ENCODE peak calls at places on chromosome 9, in seven cellular contexts. P is endodermal cell, Y is stromal cell of bone marrow, X is NAMALWA, M is NCI-H1436, W is LoVo, G is hypothalamus. F is an unnamed sample.

GRCh38 chr9:137534256-137535119 is 15.7 kb downstream of the PNPLA7 start:
- DNase-seq in P (peak; percentile 72), Y (peak; percentile 49), X (peak; percentile 91), M (peak; percentile 34), W (peak; percentile 72), G (no peak), F (peak; percentile 32)

GRCh38 chr9:21974542-21975409 is 19.4 kb downstream of the CDKN2A start:
- DNase-seq in P (peak; percentile 90), Y (no peak), X (no peak), M (peak; percentile 79), W (peak; percentile 16), G (no peak), F (no peak)

GRCh38 chr9:5869315-5870019 is 21.2 kb upstream of the MLANA start:
- DNase-seq in P (peak; percentile 89), Y (no peak), X (peak; percentile 48), M (no peak), W (peak; percentile 32), G (no peak), F (no peak)

GRCh38 chr9:87701931-87702421 is 23.9 kb upstream of the CTSL start:
- DNase-seq in P (peak; percentile 73), Y (no peak), X (no peak), M (no peak), W (no peak), G (no peak), F (no peak)

GRCh38 chr9:16309350-16310271 is 560.9 kb downstream of the BNC2 start:
- DNase-seq in P (no peak), Y (no peak), X (no peak), M (no peak), W (no peak), G (no peak), F (no peak)

GRCh38 chr9:72193478-72193881 is 44.2 kb downstream of the GDA start:
- DNase-seq in P (peak; percentile 55), Y (no peak), X (no peak), M (no peak), W (no peak), G (no peak), F (peak; percentile 36)

GRCh38 chr9:88835038-88835466 is 156.2 kb upstream of the S1PR3 start:
- DNase-seq in P (no peak), Y (no peak), X (peak; percentile 41), M (no peak), W (no peak), G (no peak), F (peak; percentile 67)

GRCh38 chr9:110605586-110605985 is 26.0 kb upstream of the SVEP1 start:
- DNase-seq in P (no peak), Y (no peak), X (no peak), M (no peak), W (no peak), G (no peak), F (no peak)

GRCh38 chr9:21317956-21318923 is 13.1 kb upstream of the IFNA5 start:
- DNase-seq in P (peak; percentile 58), Y (peak; percentile 32), X (peak; percentile 58), M (peak; percentile 17), W (peak; percentile 67), G (no peak), F (peak; percentile 25)

GRCh38 chr9:82421498-82421897 is 432.9 kb downstream of the SPATA31D1 start:
- DNase-seq in P (no peak), Y (peak; percentile 54), X (no peak), M (no peak), W (no peak), G (no peak), F (no peak)

GRCh38 chr9:86336058-86336457 is 18.2 kb downstream of the TUT7 start:
- DNase-seq in P (no peak), Y (no peak), X (no peak), M (no peak), W (no peak), G (no peak), F (no peak)

GRCh38 chr9:70587143-70587710 is 172.8 kb upstream of the KLF9 start:
- DNase-seq in P (no peak), Y (peak; percentile 82), X (no peak), M (no peak), W (no peak), G (no peak), F (no peak)

GRCh38 chr9:16068476-16068875 is 515.6 kb downstream of the CCDC171 start:
- DNase-seq in P (no peak), Y (no peak), X (no peak), M (no peak), W (no peak), G (no peak), F (no peak)

GRCh38 chr9:21831841-21832509 is 29.5 kb downstream of the MTAP start:
- DNase-seq in P (no peak), Y (peak; percentile 81), X (peak; percentile 19), M (no peak), W (no peak), G (no peak), F (peak; percentile 96)

GRCh38 chr9:21434202-21435014 is 5.8 kb upstream of the IFNA1 start:
- DNase-seq in P (peak; percentile 77), Y (peak; percentile 35), X (peak; percentile 71), M (peak; percentile 34), W (peak; percentile 55), G (no peak), F (peak; percentile 40)

GRCh38 chr9:115226152-115226551 is 108.2 kb upstream of the TNC start:
- DNase-seq in P (no peak), Y (no peak), X (no peak), M (no peak), W (no peak), G (no peak), F (no peak)

GRCh38 chr9:109031241-109031640 is 17.9 kb upstream of the CTNNAL1 start:
- DNase-seq in P (no peak), Y (peak; percentile 21), X (no peak), M (no peak), W (no peak), G (no peak), F (peak; percentile 59)

GRCh38 chr9:78363221-78363620 is 66.3 kb downstream of the PSAT1 start:
- DNase-seq in P (no peak), Y (peak; percentile 50), X (no peak), M (no peak), W (peak; percentile 34), G (no peak), F (no peak)

GRCh38 chr9:17018540-17019196 is 116.2 kb upstream of the CNTLN start:
- DNase-seq in P (no peak), Y (no peak), X (no peak), M (no peak), W (no peak), G (no peak), F (peak; percentile 4)

GRCh38 chr9:26863074-26863473 is 29.5 kb downstream of the CAAP1 start:
- DNase-seq in P (no peak), Y (peak; percentile 9), X (peak; percentile 29), M (peak; percentile 3), W (no peak), G (no peak), F (no peak)

GRCh38 chr9:97437151-97437550 is 25.3 kb downstream of the TDRD7 start:
- DNase-seq in P (no peak), Y (no peak), X (no peak), M (no peak), W (no peak), G (no peak), F (no peak)

GRCh38 chr9:70405808-70406445 is 8.5 kb downstream of the KLF9 start:
- DNase-seq in P (no peak), Y (no peak), X (no peak), M (no peak), W (no peak), G (no peak), F (no peak)

GRCh38 chr9:134338394-134339182 is 12.3 kb downstream of the RXRA start:
- DNase-seq in P (no peak), Y (no peak), X (no peak), M (no peak), W (no peak), G (no peak), F (no peak)

GRCh38 chr9:83355729-83356128 is 182.5 kb downstream of the FRMD3 start:
- DNase-seq in P (no peak), Y (no peak), X (no peak), M (no peak), W (no peak), G (no peak), F (no peak)

GRCh38 chr9:89080193-89080592 is 88.9 kb downstream of the S1PR3 start:
- DNase-seq in P (no peak), Y (peak; percentile 5), X (no peak), M (no peak), W (no peak), G (no peak), F (no peak)

GRCh38 chr9:135165003-135165711 is 77.7 kb downstream of the OLFM1 start:
- DNase-seq in P (no peak), Y (no peak), X (no peak), M (no peak), W (no peak), G (no peak), F (no peak)

GRCh38 chr9:25224309-25224708 is 453.9 kb downstream of the TUSC1 start:
- DNase-seq in P (no peak), Y (no peak), X (peak; percentile 2), M (no peak), W (no peak), G (no peak), F (no peak)

GRCh38 chr9:109403116-109403515 is 82.3 kb upstream of the EPB41L4B start:
- DNase-seq in P (no peak), Y (no peak), X (no peak), M (no peak), W (no peak), G (no peak), F (no peak)